ENCODE peak calls at places on chromosomes 3 and 15, in four cellular contexts. O, A, P and L are unnamed samples.

GRCh38 chr15:80743189-80743833 is 35.9 kb upstream of the CEMIP start:
- DNase-seq in O (no peak), A (no peak), P (no peak), L (no peak)

GRCh38 chr3:23172059-23172458 is 31.1 kb upstream of the UBE2E2 start:
- DNase-seq in O (no peak), A (no peak), P (no peak), L (no peak)

GRCh38 chr15:85333132-85333831 is 47.1 kb upstream of the AKAP13 start:
- DNase-seq in O (no peak), A (no peak), P (no peak), L (no peak)

GRCh38 chr3:69822501-69822900 is 83.2 kb downstream of the MITF start:
- DNase-seq in O (no peak), A (no peak), P (no peak), L (no peak)

GRCh38 chr3:40387001-40387894 is at the start of gene ENTPD3:
- DNase-seq in O (peak), A (no peak), P (no peak), L (peak)

GRCh38 chr3:115644391-115644790 is 21.1 kb downstream of the GAP43 start:
- DNase-seq in O (no peak), A (no peak), P (no peak), L (no peak)

GRCh38 chr3:192915306-192915705 is 2.4 kb downstream of the MB21D2 start:
- DNase-seq in O (no peak), A (no peak), P (no peak), L (no peak)

GRCh38 chr3:32226875-32227500 is 11.5 kb upstream of the CMTM8 start:
- DNase-seq in O (no peak), A (no peak), P (no peak), L (no peak)

GRCh38 chr3:11944052-11944673 is 60.0 kb upstream of the SYN2 start:
- DNase-seq in O (no peak), A (no peak), P (no peak), L (peak)

GRCh38 chr3:177150970-177151627 is 46.2 kb downstream of the TBL1XR1 start:
- DNase-seq in O (no peak), A (no peak), P (no peak), L (no peak)

GRCh38 chr3:30777426-30777825 is 117.0 kb downstream of the GADL1 start:
- DNase-seq in O (no peak), A (no peak), P (no peak), L (no peak)

GRCh38 chr15:71627604-71628003 is 182.8 kb upstream of the NR2E3 start:
- DNase-seq in O (no peak), A (no peak), P (no peak), L (no peak)

GRCh38 chr3:100254168-100254777 is 6.5 kb upstream of the TBC1D23 start:
- DNase-seq in O (peak), A (peak), P (peak), L (peak)

GRCh38 chr15:79035111-79035601 is 55.4 kb downstream of the RASGRF1 start:
- DNase-seq in O (no peak), A (no peak), P (no peak), L (peak)

GRCh38 chr3:51559961-51560360 is 21.4 kb downstream of the RAD54L2 start:
- DNase-seq in O (no peak), A (no peak), P (no peak), L (no peak)

GRCh38 chr3:159892171-159892791 is 96.4 kb upstream of the IL12A start:
- DNase-seq in O (no peak), A (peak), P (no peak), L (no peak)

GRCh38 chr3:22117751-22118346 is 366.8 kb upstream of the ZNF385D start:
- DNase-seq in O (no peak), A (no peak), P (no peak), L (no peak)

GRCh38 chr3:94187697-94188096 is 124.8 kb downstream of the NSUN3 start:
- DNase-seq in O (no peak), A (no peak), P (no peak), L (no peak)

DNA sequence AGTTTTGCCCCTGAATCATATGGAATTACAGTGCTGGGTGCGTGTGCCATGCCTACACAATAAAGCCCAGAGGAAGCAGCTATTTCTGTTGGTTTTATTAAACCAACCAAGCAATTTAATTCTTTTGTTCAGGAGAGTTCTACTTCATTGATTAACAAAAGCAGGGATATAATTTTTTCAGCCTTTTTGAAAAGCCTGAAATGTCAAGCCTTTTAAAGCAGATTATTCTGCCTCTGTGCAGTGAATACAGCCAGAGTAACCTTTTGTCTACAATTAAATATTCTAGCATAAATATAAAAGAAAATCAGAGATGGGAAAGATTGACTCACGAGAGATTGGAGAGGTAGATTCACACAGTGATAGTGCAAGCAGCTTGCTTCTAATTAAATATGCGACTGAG is 66.7 kb upstream of the DNAJC19 start:
- DNase-seq in O (no peak), A (no peak), P (no peak), L (no peak)
- TF ChIP-seq CTCF in O (no peak), A (no peak), P (no peak), L (no peak)

GRCh38 chr15:67254238-67255175 is at the start of the genes AAGAB and IQCH:
- DNase-seq in O (peak), A (peak), P (peak), L (peak)
- TF ChIP-seq CTCF in O (no peak), A (no peak), P (peak), L (no peak)

GRCh38 chr3:132268956-132269355 is 48.3 kb upstream of the ACP3 start:
- DNase-seq in O (no peak), A (no peak), P (no peak), L (no peak)
- TF ChIP-seq CTCF in O (peak), A (no peak), P (no peak), L (no peak)

GRCh38 chr15:89774492-89774891 is 1.6 kb upstream of the MESP2 start:
- DNase-seq in O (no peak), A (no peak), P (no peak), L (no peak)

GRCh38 chr15:89775815-89776214 is 317 bp upstream of the MESP2 start:
- DNase-seq in O (no peak), A (no peak), P (no peak), L (no peak)

GRCh38 chr15:89776274-89777072 is at the start of gene MESP2:
- DNase-seq in O (peak), A (peak), P (peak), L (peak)

GRCh38 chr15:89770041-89770440 is 6.1 kb upstream of the MESP2 start:
- DNase-seq in O (no peak), A (no peak), P (no peak), L (no peak)

DNA sequence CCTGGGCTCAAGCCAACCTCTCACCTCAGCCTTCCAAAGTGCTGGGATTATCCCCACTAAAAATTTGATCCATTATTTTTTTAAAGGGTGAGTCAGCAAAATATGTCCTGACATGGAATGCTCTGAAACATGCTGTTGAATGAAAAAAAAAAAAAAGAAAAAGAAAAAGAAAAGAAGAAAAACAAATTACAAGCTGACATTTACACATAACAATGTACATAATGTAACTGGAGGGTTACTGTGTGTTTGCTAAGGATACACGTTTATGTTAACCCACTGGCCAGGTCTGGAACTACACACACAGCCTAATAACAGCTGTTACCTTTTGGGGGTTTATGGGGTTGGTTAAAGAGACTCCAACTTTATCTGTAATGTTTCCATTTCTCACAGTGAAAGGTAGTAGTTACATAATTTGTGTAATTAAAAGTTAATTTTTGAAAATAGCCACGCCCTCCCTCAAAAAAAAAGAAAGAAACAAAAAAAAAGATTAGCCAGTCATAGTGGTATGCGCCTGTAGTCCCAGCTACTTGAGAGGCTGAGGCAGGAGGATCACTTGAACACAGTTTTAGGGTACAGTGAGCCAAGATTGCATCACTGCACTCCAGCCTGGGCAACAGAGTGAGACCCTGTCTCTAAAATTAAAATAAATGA is 3.1 kb upstream of the MESP2 start:
- DNase-seq in O (no peak), A (no peak), P (no peak), L (no peak)
- TF ChIP-seq CTCF in O (peak), A (no peak), P (no peak), L (peak)

DNA sequence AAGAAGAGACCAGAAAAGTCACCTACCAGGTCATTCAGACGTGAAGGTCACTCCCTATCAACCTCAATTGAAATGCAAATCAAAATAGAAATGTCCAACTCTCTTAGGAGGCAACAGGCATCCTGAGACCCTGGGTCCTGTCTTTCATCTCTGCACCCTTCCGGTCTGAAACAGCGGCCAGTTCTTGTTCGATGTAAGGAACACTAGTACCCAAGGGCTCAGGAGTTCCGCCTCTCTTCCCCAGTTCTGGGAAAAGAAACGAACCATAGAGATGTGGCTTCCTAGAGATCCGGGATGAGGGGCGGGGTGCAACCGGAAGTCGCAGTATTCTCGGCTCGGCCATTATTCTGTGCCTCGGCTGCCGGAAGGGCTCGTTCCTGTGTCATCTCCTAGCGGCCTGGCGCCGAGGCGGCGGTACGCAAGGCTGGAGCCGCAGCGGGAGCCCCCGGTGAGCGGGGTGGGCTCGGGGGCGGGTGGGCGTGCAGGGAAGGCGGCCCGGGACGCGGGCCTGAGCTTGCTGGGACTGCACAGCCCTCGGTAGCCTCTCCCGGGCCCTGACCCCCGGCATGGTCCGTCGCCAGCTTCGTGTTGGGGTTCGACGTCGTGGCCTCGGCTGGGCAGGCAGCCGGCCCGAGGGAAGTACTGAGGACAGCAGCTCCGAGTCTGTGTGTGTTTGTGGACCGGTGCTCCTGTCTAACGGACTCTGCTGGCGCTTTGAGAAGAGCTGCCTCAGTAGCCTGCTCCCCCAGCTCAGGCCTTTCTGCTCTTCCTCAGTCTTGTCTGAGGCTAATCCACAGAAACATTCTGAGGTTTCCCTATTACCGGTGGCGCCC is at the start of gene ZNF197:
- DNase-seq in O (peak), A (peak), P (peak), L (peak)
- TF ChIP-seq CTCF in O (peak), A (peak), P (no peak), L (no peak)